ENCODE peak calls at places on chromosomes 6 and 20, in ten cellular contexts. O, B, G, X, C, L, N, T, A and K are unnamed samples.

GRCh38 chr6:88650029-88650619 is 313.3 kb downstream of the RNGTT start:
- DNase-seq in L (peak), G (no peak), X (no peak), T (no peak), O (no peak), N (no peak), B (no peak), A (no peak), C (no peak), K (no peak)

GRCh38 chr6:162442675-162443074 is 284.9 kb downstream of the PRKN start:
- DNase-seq in A (no peak), L (no peak), O (no peak), T (no peak), X (peak), C (no peak), G (no peak), B (no peak), N (no peak), K (no peak)

GRCh38 chr6:797479-798077 is 104.6 kb upstream of the EXOC2 start:
- DNase-seq in T (peak), N (no peak), X (peak), O (no peak), G (peak), C (peak), B (no peak), A (peak), L (no peak), K (no peak)

GRCh38 chr20:34575271-34575670 is 16.8 kb downstream of the MAP1LC3A start:
- DNase-seq in A (no peak), O (no peak), L (no peak), N (no peak), X (no peak), B (no peak), T (no peak), C (no peak), G (no peak), K (no peak)

GRCh38 chr6:155187096-155187495 is 76.7 kb upstream of the CLDN20 start:
- DNase-seq in B (no peak), O (no peak), N (no peak), X (no peak), A (peak), T (no peak), G (no peak), C (no peak), L (no peak), K (no peak)

GRCh38 chr20:15100506-15101160 is 763.2 kb upstream of the FLRT3 start:
- DNase-seq in B (no peak), A (no peak), O (no peak), C (no peak), X (no peak), N (no peak), G (no peak), T (no peak), L (no peak), K (no peak)

GRCh38 chr6:7882505-7883257 is 27.9 kb downstream of the TXNDC5 start:
- DNase-seq in A (peak), X (no peak), L (no peak), G (no peak), C (no peak), B (no peak), T (no peak), O (no peak), N (no peak), K (no peak)

GRCh38 chr6:158760618-158761250 is 58.4 kb downstream of the EZR start:
- DNase-seq in O (peak), A (no peak), G (no peak), C (no peak), N (peak), L (no peak), X (no peak), T (no peak), B (no peak), K (no peak)

GRCh38 chr6:144898052-144898689 is 613.0 kb downstream of the UTRN start:
- DNase-seq in O (no peak), C (no peak), L (no peak), A (no peak), N (no peak), B (no peak), G (peak), T (no peak), X (no peak), K (no peak)

GRCh38 chr6:90338409-90338808 is 41.8 kb upstream of the BACH2 start:
- DNase-seq in N (no peak), B (no peak), X (no peak), A (no peak), C (no peak), T (no peak), L (no peak), G (no peak), O (no peak), K (no peak)

GRCh38 chr6:131643855-131644460 is 6.9 kb downstream of the ENPP3 start:
- DNase-seq in B (no peak), L (no peak), X (no peak), O (no peak), C (no peak), G (no peak), N (no peak), A (no peak), T (no peak), K (no peak)

GRCh38 chr20:38982291-38982690 is 20.1 kb downstream of the DHX35 start:
- DNase-seq in L (no peak), C (no peak), X (no peak), B (no peak), O (no peak), A (no peak), N (no peak), G (no peak), T (no peak), K (no peak)

GRCh38 chr6:144745434-144745833 is 460.3 kb downstream of the UTRN start:
- DNase-seq in X (no peak), L (no peak), T (no peak), N (no peak), G (no peak), C (no peak), B (no peak), O (no peak), A (no peak), K (no peak)

GRCh38 chr20:32434434-32434833 is 76.3 kb downstream of the ASXL1 start:
- DNase-seq in A (no peak), N (no peak), X (no peak), C (no peak), O (no peak), G (no peak), B (no peak), L (no peak), T (no peak), K (no peak)

GRCh38 chr6:5995705-5996686 is 10.7 kb downstream of the NRN1 start:
- DNase-seq in N (peak), L (no peak), O (no peak), C (peak), A (peak), T (no peak), X (peak), G (no peak), B (no peak), K (no peak)
- TF ChIP-seq CTCF in N (no peak), L (no peak), O (no peak), C (peak), A (peak), T (no peak), X (no peak), G (no peak), B (peak), K (no peak)

GRCh38 chr20:5751856-5752255 is 1.7 kb downstream of the SHLD1 start:
- DNase-seq in L (no peak), X (peak), A (no peak), G (no peak), N (no peak), T (no peak), O (no peak), C (no peak), B (no peak), K (no peak)

GRCh38 chr20:5746064-5746463 is 4.1 kb upstream of the SHLD1 start:
- DNase-seq in C (no peak), L (no peak), N (no peak), X (no peak), B (no peak), G (no peak), A (no peak), T (no peak), O (no peak), K (no peak)

GRCh38 chr20:5745416-5745968 is 4.7 kb upstream of the SHLD1 start:
- DNase-seq in N (no peak), G (no peak), C (no peak), A (no peak), B (no peak), L (no peak), T (no peak), O (no peak), X (no peak), K (no peak)

GRCh38 chr20:5748246-5748645 is 2.0 kb upstream of the SHLD1 start:
- DNase-seq in N (no peak), L (no peak), B (no peak), C (peak), T (no peak), O (no peak), X (no peak), G (no peak), A (no peak), K (no peak)

GRCh38 chr20:5749512-5750490 is at the start of gene SHLD1:
- DNase-seq in G (peak), L (peak), X (peak), A (peak), B (peak), N (peak), C (peak), O (peak), T (peak), K (no peak)
- TF ChIP-seq POLR2A in G (no peak), L (peak), X (peak), A (no peak), B (no peak), N (no peak), C (no peak), O (no peak), T (no peak), K (no peak)

GRCh38 chr6:170287371-170287876 is 3.5 kb downstream of the DLL1 start:
- DNase-seq in O (peak), X (no peak), A (no peak), N (peak), T (no peak), B (no peak), G (no peak), C (no peak), L (no peak), K (no peak)

GRCh38 chr6:170286934-170287265 is 4.0 kb downstream of the DLL1 start:
- DNase-seq in G (no peak), C (no peak), L (no peak), T (no peak), A (no peak), N (no peak), X (no peak), O (no peak), B (no peak), K (no peak)

GRCh38 chr6:170289108-170289931 is 1.6 kb downstream of the DLL1 start:
- DNase-seq in O (no peak), B (no peak), G (no peak), T (no peak), L (no peak), X (no peak), A (no peak), N (peak), C (no peak), K (peak)

GRCh38 chr6:170286246-170286933 is 4.5 kb downstream of the DLL1 start:
- DNase-seq in N (peak), O (peak), G (no peak), X (peak), B (no peak), C (peak), T (no peak), A (no peak), L (no peak), K (no peak)

GRCh38 chr6:170288091-170288631 is 2.7 kb downstream of the DLL1 start:
- DNase-seq in C (no peak), T (no peak), A (no peak), N (peak), O (no peak), X (no peak), G (no peak), L (no peak), B (no peak), K (no peak)
- TF ChIP-seq POLR2AphosphoS5 in C (no peak), T (no peak), A (no peak), N (no peak), O (no peak), X (no peak), G (no peak), L (no peak), B (no peak), K (no peak)

DNA sequence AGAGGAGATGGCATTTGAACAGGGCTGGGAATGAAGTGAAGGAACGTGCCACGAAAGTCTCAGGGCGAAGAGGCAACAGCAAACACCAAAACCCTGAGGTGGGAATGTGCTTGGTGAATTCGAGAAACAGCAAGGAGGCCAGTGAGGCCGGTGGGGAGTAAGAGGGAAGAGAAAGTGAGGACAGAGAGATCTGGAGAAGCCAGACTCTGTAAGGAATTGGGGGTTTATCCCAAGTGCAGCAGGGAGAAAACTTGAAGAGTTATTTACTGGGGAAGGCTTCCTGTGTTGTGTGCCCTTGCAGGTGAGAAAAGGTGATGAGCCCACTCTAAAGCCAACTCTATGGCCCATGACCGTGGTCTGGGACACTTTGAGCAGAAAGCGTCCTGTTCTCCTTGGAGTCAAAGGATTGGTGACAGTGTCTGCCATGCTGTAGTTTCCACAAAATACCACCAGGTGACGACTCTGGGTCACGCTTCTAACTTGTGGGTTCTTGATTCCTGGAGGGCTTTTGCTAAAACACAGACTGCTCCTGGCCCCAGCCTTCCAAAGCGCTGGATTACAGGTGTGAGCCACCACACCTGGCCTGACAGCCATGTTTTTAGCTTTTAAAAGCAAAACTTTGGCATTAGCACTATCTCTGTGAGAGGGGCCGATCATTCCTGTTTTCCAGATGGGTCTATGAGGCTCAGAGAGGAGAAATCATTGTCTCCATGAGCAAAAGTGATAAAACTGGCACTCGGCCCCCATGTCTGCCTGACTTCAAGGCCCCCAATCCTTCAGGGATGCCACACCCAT is 18.0 kb upstream of the CSNK2A1 start:
- DNase-seq in T (peak), X (peak), O (no peak), N (peak), A (peak), C (peak), G (peak), L (no peak), B (peak), K (no peak)
- TF ChIP-seq CTCF in T (peak), X (peak), O (peak), N (peak), A (peak), C (peak), G (peak), L (peak), B (peak), K (peak)

GRCh38 chr6:136309729-136310311 is 20.2 kb upstream of the BCLAF1 start:
- DNase-seq in B (no peak), T (no peak), O (no peak), L (no peak), N (no peak), C (no peak), X (no peak), A (no peak), G (no peak), K (no peak)
- TF ChIP-seq POLR2A in B (no peak), T (no peak), O (no peak), L (no peak), N (no peak), C (no peak), X (no peak), A (no peak), G (no peak), K (no peak)